ENCODE peak calls at places on chromosomes 13 and 19, in five cellular contexts. X is naive thymus-derived CD8-positive, alpha-beta T cell; A is NCI-H1092 treated with DMSO at 0.1 percent for 48 hours; G is HEK293T; U is DMS53. T is an unnamed sample.

GRCh38 chr19:4343056-4343844 is at the start of gene MPND:
- DNase-seq in X (peak; percentile 91), A (peak; percentile 84), G (peak; percentile 82), U (peak; percentile 90), T (peak; percentile 93)

GRCh38 chr13:47837906-47838305 is 163.2 kb downstream of the SUCLA2 start:
- DNase-seq in X (no peak), A (no peak), G (no peak), U (no peak), T (no peak)

GRCh38 chr13:74062933-74063332 is 71.3 kb downstream of the KLF12 start:
- DNase-seq in X (no peak), A (no peak), G (no peak), U (no peak), T (no peak)

GRCh38 chr13:58994077-58994476 is 1169.7 kb downstream of the DIAPH3 start:
- DNase-seq in X (no peak), A (no peak), G (no peak), U (no peak), T (peak; percentile 36)

GRCh38 chr13:93554514-93554913 is 327.9 kb downstream of the GPC6 start:
- DNase-seq in X (no peak), A (no peak), G (no peak), U (no peak), T (no peak)

GRCh38 chr19:49558591-49558990 is 21.8 kb downstream of the NOSIP start:
- DNase-seq in X (no peak), A (no peak), G (no peak), U (no peak), T (no peak)

GRCh38 chr13:49585220-49586157 is at the start of gene RCBTB1:
- DNase-seq in X (peak; percentile 61), A (peak; percentile 66), G (peak; percentile 94), U (peak; percentile 87), T (peak; percentile 77)

GRCh38 chr19:48844472-48844871 is 8.2 kb upstream of the HSD17B14 start:
- DNase-seq in X (no peak), A (no peak), G (peak; percentile 44), U (peak; percentile 79), T (peak; percentile 52)

GRCh38 chr19:39824143-39825092 is 9.5 kb downstream of the DYRK1B start:
- DNase-seq in X (peak; percentile 85), A (peak; percentile 92), G (peak; percentile 86), U (peak; percentile 99), T (peak; percentile 96)

GRCh38 chr19:54707932-54708331 is 16.3 kb upstream of the KIR3DL3 start:
- DNase-seq in X (no peak), A (no peak), G (no peak), U (no peak), T (no peak)

GRCh38 chr19:35004517-35005255 is 4.6 kb downstream of the GRAMD1A start:
- DNase-seq in X (no peak), A (no peak), G (no peak), U (no peak), T (no peak)